ENCODE peak calls at places on chromosomes 12 and 14, in four cellular contexts. R is T-helper 2 cell; X is iris pigment epithelial cell; O is activated T-cell treated with anti-CD3 and anti-CD28 coated beads, Interleukin-2, amount 50 U/mL, for 72 hours. I is an unnamed sample.

GRCh38 chr12:93852067-93852466 is 174.9 kb downstream of the CRADD start:
- DNase-seq in R (no peak), X (no peak), O (no peak), I (no peak)

GRCh38 chr12:27236498-27236897 is 7.6 kb upstream of the STK38L start:
- DNase-seq in R (peak), X (peak), O (peak), I (peak)

GRCh38 chr12:40829738-40830144 is 137.5 kb downstream of the CNTN1 start:
- DNase-seq in R (no peak), X (peak), O (no peak), I (no peak)

GRCh38 chr14:38755036-38755435 is 348.0 kb downstream of the SEC23A start:
- DNase-seq in R (no peak), X (no peak), O (no peak), I (no peak)

GRCh38 chr12:111224196-111225066 is 144.5 kb downstream of the PHETA1 start:
- DNase-seq in R (no peak), X (no peak), O (no peak), I (no peak)

GRCh38 chr12:43288666-43289065 is 263.3 kb downstream of the ADAMTS20 start:
- DNase-seq in R (no peak), X (no peak), O (no peak), I (no peak)

GRCh38 chr14:34554540-34555250 is 15.2 kb upstream of the EAPP start:
- DNase-seq in R (no peak), X (no peak), O (peak), I (no peak)

GRCh38 chr12:21294176-21294575 is 40.5 kb downstream of the SLCO1A2 start:
- DNase-seq in R (no peak), X (no peak), O (no peak), I (no peak)

GRCh38 chr12:15808250-15808971 is 19.2 kb upstream of the EPS8 start:
- DNase-seq in R (no peak), X (peak), O (no peak), I (no peak)

GRCh38 chr12:89566615-89567014 is 40.8 kb upstream of the POC1B start:
- DNase-seq in R (peak), X (peak), O (peak), I (peak)

GRCh38 chr14:102671410-102671809 is 79.0 kb downstream of the RCOR1 start:
- DNase-seq in R (no peak), X (no peak), O (no peak), I (no peak)